ENCODE peak calls at places on chromosome 1, in ten cellular contexts. I is PC-3, K is ovary, M is heart left ventricle, Y is lower lobe of right lung, D is colonic mucosa, H is BJ, E is breast epithelium, F is left ventricle myocardium inferior, B is lung. O is an unnamed sample. For H3K36me3, the result is how much of the 10 kb centered on the place peaks cover.

GRCh38 chr1:207336559-207337467 is 15.3 kb downstream of the CD55 start:
- DNase-seq in I (peak), K (no peak), M (no peak), Y (no peak), D (no peak), H (no peak), E (no peak), F (no peak), B (no peak), O (no peak)

GRCh38 chr1:113674591-113674990 is 84.7 kb downstream of the PHTF1 start:
- DNase-seq in I (peak), K (no peak), M (no peak), Y (no peak), D (no peak), H (no peak), E (no peak), F (no peak), B (no peak), O (no peak)

GRCh38 chr1:222877854-222878253 is 63.0 kb downstream of the DISP1 start:
- DNase-seq in I (no peak), K (no peak), M (peak), Y (no peak), D (no peak), H (no peak), E (no peak), F (no peak), B (no peak), O (no peak)

GRCh38 chr1:96309783-96310182 is 411.8 kb upstream of the PTBP2 start:
- DNase-seq in I (peak), K (no peak), M (no peak), Y (no peak), D (no peak), H (no peak), E (no peak), F (no peak), B (peak), O (peak)

GRCh38 chr1:223716302-223716862 is 4.0 kb downstream of the CAPN2 start:
- DNase-seq in I (no peak), K (no peak), M (no peak), Y (peak), D (no peak), H (no peak), E (no peak), F (no peak), B (no peak), O (no peak)

GRCh38 chr1:219269171-219269570 is 95.5 kb downstream of the LYPLAL1 start:
- DNase-seq in I (no peak), K (no peak), M (no peak), Y (no peak), D (no peak), H (no peak), E (no peak), F (no peak), B (no peak), O (no peak)

GRCh38 chr1:155127672-155128468 is at the start of gene EFNA1:
- DNase-seq in I (peak), K (peak), M (peak), Y (peak), D (peak), H (no peak), E (peak), F (peak), B (peak), O (peak)

GRCh38 chr1:201020040-201020591 is 3.4 kb downstream of the KIF21B start:
- DNase-seq in I (no peak), K (no peak), M (no peak), Y (no peak), D (peak), H (no peak), E (no peak), F (no peak), B (no peak), O (no peak)

GRCh38 chr1:224407546-224408293 is 26.9 kb downstream of the WDR26 start:
- DNase-seq in I (peak), K (no peak), M (no peak), Y (no peak), D (no peak), H (no peak), E (no peak), F (no peak), B (no peak), O (peak)

GRCh38 chr1:61993331-61993961 is 201.2 kb upstream of the L1TD1 start:
- DNase-seq in I (peak), K (no peak), M (no peak), Y (no peak), D (no peak), H (peak), E (peak), F (no peak), B (no peak), O (peak)

GRCh38 chr1:65497276-65497830 is 76.9 kb downstream of the LEPR start:
- DNase-seq in I (no peak), K (no peak), M (no peak), Y (no peak), D (no peak), H (no peak), E (no peak), F (no peak), B (no peak), O (no peak)

GRCh38 chr1:153404086-153404635 is 12.2 kb upstream of the S100A7A start:
- DNase-seq in I (no peak), K (no peak), M (no peak), Y (no peak), D (no peak), H (no peak), E (no peak), F (no peak), B (no peak), O (no peak)

GRCh38 chr1:107153033-107153432 is 12.2 kb downstream of the NTNG1 start:
- DNase-seq in I (peak), K (no peak), M (no peak), Y (no peak), D (no peak), H (no peak), E (no peak), F (no peak), B (no peak), O (no peak)

GRCh38 chr1:162236622-162237021 is 140.0 kb downstream of the SPATA46 start:
- DNase-seq in I (no peak), K (no peak), M (no peak), Y (no peak), D (no peak), H (no peak), E (no peak), F (no peak), B (no peak), O (no peak)

GRCh38 chr1:56868761-56869160 is 14.2 kb downstream of the C8A start:
- DNase-seq in I (no peak), K (no peak), M (no peak), Y (no peak), D (no peak), H (no peak), E (no peak), F (no peak), B (no peak), O (no peak)

GRCh38 chr1:92784051-92784638 is 763 bp downstream of the EVI5 start:
- DNase-seq in I (peak), K (no peak), M (peak), Y (peak), D (peak), H (no peak), E (no peak), F (no peak), B (peak), O (peak)

GRCh38 chr1:20211511-20211931 is 25.2 kb upstream of the PLA2G2C start:
- DNase-seq in I (peak), K (peak), M (no peak), Y (no peak), D (peak), H (no peak), E (peak), F (no peak), B (no peak), O (peak)

GRCh38 chr1:83029050-83029449 is 969.9 kb downstream of the TTLL7 start:
- DNase-seq in I (no peak), K (no peak), M (no peak), Y (no peak), D (no peak), H (no peak), E (no peak), F (no peak), B (no peak), O (no peak)

GRCh38 chr1:217052196-217052595 is 329.0 kb upstream of the ESRRG start:
- DNase-seq in I (no peak), K (no peak), M (no peak), Y (no peak), D (no peak), H (no peak), E (no peak), F (no peak), B (no peak), O (no peak)

GRCh38 chr1:204014336-204014735 is 58.6 kb upstream of the SOX13 start:
- DNase-seq in I (no peak), K (no peak), M (no peak), Y (no peak), D (no peak), H (no peak), E (no peak), F (no peak), B (no peak), O (no peak)

GRCh38 chr1:201468844-201469644 is at the start of gene PHLDA3:
- DNase-seq in I (peak), K (peak), M (peak), Y (peak), D (peak), H (peak), E (peak), F (peak), B (peak), O (peak)

GRCh38 chr1:167775178-167775577 is 53.4 kb downstream of the MPZL1 start:
- DNase-seq in I (no peak), K (no peak), M (no peak), Y (no peak), D (no peak), H (no peak), E (no peak), F (no peak), B (no peak), O (no peak)

GRCh38 chr1:159845751-159846531 is 16.5 kb downstream of the VSIG8 start:
- DNase-seq in I (no peak), K (no peak), M (no peak), Y (no peak), D (no peak), H (no peak), E (no peak), F (no peak), B (no peak), O (no peak)

GRCh38 chr1:153963850-153964331 is 554 bp upstream of the SLC39A1 start:
- DNase-seq in I (peak), K (peak), M (no peak), Y (peak), D (peak), H (no peak), E (peak), F (peak), B (peak), O (peak)

GRCh38 chr1:209398330-209398991 is 185.1 kb upstream of the CAMK1G start:
- DNase-seq in I (peak), K (no peak), M (peak), Y (no peak), D (no peak), H (peak), E (peak), F (no peak), B (no peak), O (peak)

GRCh38 chr1:197320991-197321531 is 53.0 kb downstream of the CRB1 start:
- DNase-seq in I (peak), K (peak), M (no peak), Y (no peak), D (no peak), H (peak), E (peak), F (no peak), B (no peak), O (peak)

GRCh38 chr1:7956218-7957032 is 5.1 kb upstream of the PARK7 start:
- DNase-seq in I (no peak), K (no peak), M (no peak), Y (no peak), D (no peak), H (peak), E (no peak), F (no peak), B (no peak), O (peak)

GRCh38 chr1:200226268-200226968 is 183.4 kb downstream of the ZNF281 start:
- DNase-seq in I (no peak), K (no peak), M (no peak), Y (no peak), D (no peak), H (no peak), E (no peak), F (no peak), B (no peak), O (no peak)

GRCh38 chr1:114997510-114997909 is 32.1 kb upstream of the TSHB start:
- DNase-seq in I (no peak), K (no peak), M (no peak), Y (no peak), D (no peak), H (no peak), E (no peak), F (no peak), B (no peak), O (no peak)

GRCh38 chr1:20480261-20481157 is 5.5 kb downstream of the CAMK2N1 start:
- DNase-seq in I (no peak), K (no peak), M (no peak), Y (no peak), D (peak), H (no peak), E (no peak), F (no peak), B (no peak), O (no peak)

GRCh38 chr1:150619576-150620509 is 9.6 kb downstream of the ENSA start:
- DNase-seq in I (peak), K (no peak), M (peak), Y (no peak), D (no peak), H (no peak), E (no peak), F (no peak), B (no peak), O (peak)

GRCh38 chr1:109392788-109393580 is 4.7 kb downstream of the SORT1 start:
- DNase-seq in I (peak), K (no peak), M (peak), Y (peak), D (peak), H (no peak), E (no peak), F (peak), B (peak), O (no peak)

GRCh38 chr1:180912801-180913616 is at the start of gene KIAA1614:
- DNase-seq in I (no peak), K (peak), M (peak), Y (no peak), D (no peak), H (no peak), E (no peak), F (peak), B (no peak), O (peak)

GRCh38 chr1:180026556-180026955 is 71.9 kb downstream of the CEP350 start:
- DNase-seq in I (no peak), K (no peak), M (no peak), Y (no peak), D (no peak), H (no peak), E (no peak), F (no peak), B (no peak), O (no peak)

GRCh38 chr1:55005351-55006140 is 6.8 kb downstream of the BSND start:
- DNase-seq in I (no peak), K (no peak), M (no peak), Y (no peak), D (no peak), H (no peak), E (no peak), F (no peak), B (no peak), O (no peak)

GRCh38 chr1:205648212-205648910 is 16.6 kb upstream of the ELK4 start:
- DNase-seq in I (no peak), K (no peak), M (no peak), Y (no peak), D (no peak), H (no peak), E (no peak), F (no peak), B (no peak), O (no peak)

GRCh38 chr1:1788136-1788535 is 9.9 kb upstream of the NADK start:
- DNase-seq in I (no peak), K (no peak), M (no peak), Y (peak), D (no peak), H (no peak), E (no peak), F (no peak), B (no peak), O (no peak)

GRCh38 chr1:1784933-1785332 is 6.7 kb upstream of the NADK start:
- DNase-seq in I (no peak), K (no peak), M (no peak), Y (peak), D (no peak), H (no peak), E (no peak), F (no peak), B (no peak), O (no peak)

GRCh38 chr1:1788646-1789431 is 10.6 kb upstream of the NADK start:
- DNase-seq in I (peak), K (no peak), M (no peak), Y (peak), D (peak), H (no peak), E (no peak), F (no peak), B (no peak), O (no peak)

GRCh38 chr1:1785666-1786065 is 7.4 kb upstream of the NADK start:
- DNase-seq in I (no peak), K (no peak), M (no peak), Y (peak), D (no peak), H (no peak), E (no peak), F (no peak), B (no peak), O (no peak)

GRCh38 chr1:1787206-1787605 is 8.9 kb upstream of the NADK start:
- DNase-seq in I (no peak), K (no peak), M (no peak), Y (peak), D (no peak), H (no peak), E (no peak), F (no peak), B (no peak), O (no peak)
- H3K36me3 ChIP-seq in I (half or more), K (under half), M (half or more), Y (half or more), D (under half), H (under half), E (under half), F (half or more), B (half or more), O (half or more)

DNA sequence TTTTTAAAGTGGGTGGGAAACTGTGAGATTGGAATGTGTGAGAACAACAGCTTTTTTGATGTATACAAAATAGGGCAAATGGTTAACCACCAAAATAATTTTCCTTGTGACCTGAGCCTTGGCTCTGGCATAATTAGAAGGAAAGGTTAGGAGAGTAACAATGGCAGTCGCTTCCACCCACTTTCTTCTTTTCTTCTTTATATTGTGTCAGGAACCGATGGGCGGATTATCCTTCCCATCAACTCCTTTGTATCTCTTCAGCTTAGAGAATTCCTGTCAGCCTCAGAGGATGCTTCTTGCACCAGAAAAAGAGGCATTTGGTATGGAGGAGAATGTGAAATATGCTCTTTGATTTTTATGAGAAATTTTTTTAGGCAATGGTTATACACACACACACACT is 90.6 kb downstream of the SDCCAG8 start:
- DNase-seq in I (no peak), K (no peak), M (no peak), Y (no peak), D (no peak), H (no peak), E (no peak), F (no peak), B (no peak), O (no peak)
- H3K4me3 ChIP-seq in I (no peak), K (no peak), M (no peak), Y (no peak), D (no peak), H (no peak), E (no peak), F (no peak), B (no peak), O (no peak)

DNA sequence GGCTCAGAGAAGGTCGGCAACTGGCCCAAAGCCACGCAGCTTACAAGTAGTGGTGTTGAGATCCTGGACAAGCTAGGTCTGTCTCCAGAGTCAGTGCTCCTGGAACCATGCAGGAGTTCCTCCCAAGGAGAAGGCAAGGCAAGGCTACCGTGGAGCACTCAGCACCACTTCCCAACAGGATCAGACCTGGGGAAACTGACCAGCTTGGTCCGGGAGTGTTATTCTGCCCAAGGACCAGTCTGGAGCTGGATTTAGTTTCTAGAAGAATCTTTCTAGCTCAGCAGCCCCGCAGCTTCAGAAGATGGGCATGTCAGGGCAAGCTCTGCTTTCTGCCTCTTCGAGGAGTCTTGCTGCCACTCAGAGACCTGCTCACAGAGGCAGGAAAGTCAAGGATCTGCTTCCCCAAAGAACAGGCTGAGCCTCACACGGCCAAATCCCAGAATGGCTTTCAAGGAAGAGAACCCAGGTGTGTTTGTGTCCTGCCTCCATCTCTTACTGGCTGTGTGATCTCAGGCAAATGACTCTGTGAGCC is 302.8 kb downstream of the MATN1 start:
- DNase-seq in I (no peak), K (no peak), M (peak), Y (no peak), D (no peak), H (no peak), E (peak), F (no peak), B (peak), O (no peak)
- H3K36me3 ChIP-seq in I (under half), K (under half), M (under half), Y (under half), D (under half), H (under half), E (under half), F (under half), B (under half), O (under half)

DNA sequence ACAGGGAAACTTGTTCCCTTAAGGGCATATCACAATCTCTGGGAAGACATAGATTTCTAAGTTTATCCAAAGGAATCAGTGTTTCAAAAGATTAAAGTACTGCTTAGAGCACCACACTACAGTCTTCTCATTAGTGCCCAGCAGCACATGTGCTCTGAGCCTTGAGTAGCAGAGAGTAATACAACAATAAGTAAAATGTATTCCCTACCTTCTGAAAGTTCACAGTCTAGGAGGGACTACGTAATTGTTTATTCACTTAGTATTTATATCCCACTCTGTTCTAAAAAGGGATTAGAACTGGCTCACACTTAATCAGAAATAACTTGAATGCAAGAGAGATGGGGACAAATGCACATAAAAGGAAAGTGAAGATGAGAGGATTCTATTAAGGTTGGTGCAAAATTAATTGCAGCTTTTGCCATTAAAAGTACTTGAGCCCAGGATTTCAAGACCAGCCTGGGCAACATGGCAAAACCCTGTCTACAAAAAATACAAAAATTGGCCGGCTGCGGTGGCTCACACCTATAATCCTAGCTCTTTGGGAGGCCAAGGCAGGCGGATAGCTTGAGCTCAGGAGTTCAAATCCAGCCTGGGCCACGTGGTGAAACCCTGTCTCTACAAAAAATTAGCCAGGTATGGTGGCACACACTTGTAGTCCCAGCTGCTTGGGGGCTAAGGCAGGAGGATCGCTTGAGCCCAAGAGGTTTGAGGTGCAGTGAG is 9.0 kb downstream of the SYNC start:
- DNase-seq in I (no peak), K (peak), M (no peak), Y (no peak), D (no peak), H (no peak), E (no peak), F (no peak), B (no peak), O (no peak)
- H3K4me3 ChIP-seq in I (no peak), K (no peak), M (no peak), Y (no peak), D (no peak), H (no peak), E (no peak), F (no peak), B (no peak), O (no peak)

O was measured in MG63.